ENCODE peak calls at places on chromosomes 1 and 21, in six cellular contexts. B, J, O, S, Q and M are unnamed samples. For H3K27me3, the result is how much of the 10 kb centered on the place peaks cover.

GRCh38 chr1:183987593-183988318 is 49.8 kb downstream of the COLGALT2 start:
- DNase-seq in J (no peak), B (no peak), Q (peak), S (no peak), O (peak), M (no peak)

GRCh38 chr1:97930472-97930871 is 9.6 kb upstream of the DPYD start:
- DNase-seq in Q (no peak), J (no peak), S (no peak), O (peak), B (no peak), M (no peak)

GRCh38 chr1:31012210-31012924 is 53.1 kb downstream of the PUM1 start:
- DNase-seq in Q (no peak), J (no peak), B (no peak), O (no peak), S (no peak), M (no peak)

GRCh38 chr1:92995420-92996130 is 34.3 kb upstream of the DIPK1A start:
- DNase-seq in Q (no peak), J (no peak), S (no peak), O (no peak), B (no peak), M (no peak)

GRCh38 chr21:40947713-40948112 is 100.8 kb upstream of the DSCAM start:
- DNase-seq in Q (no peak), S (no peak), O (no peak), B (no peak), J (no peak), M (no peak)

GRCh38 chr1:247362074-247362597 is 30.5 kb upstream of the ZNF496 start:
- DNase-seq in Q (no peak), B (no peak), J (no peak), S (no peak), O (no peak), M (no peak)

GRCh38 chr1:2009297-2010053 is 5.9 kb upstream of the CFAP74 start:
- DNase-seq in Q (no peak), B (no peak), J (no peak), O (no peak), S (no peak), M (no peak)

GRCh38 chr1:197180252-197180878 is 33.9 kb upstream of the ASPM start:
- DNase-seq in O (peak), B (no peak), J (no peak), S (no peak), Q (peak), M (no peak)

GRCh38 chr1:111739222-111739983 is at the start of gene INKA2:
- DNase-seq in O (peak), S (peak), B (peak), Q (peak), J (peak), M (no peak)

GRCh38 chr21:15250384-15250783 is 185.6 kb upstream of the NRIP1 start:
- DNase-seq in S (no peak), B (no peak), J (no peak), Q (no peak), O (peak), M (no peak)

GRCh38 chr1:19109545-19109944 is 100.5 kb downstream of the UBR4 start:
- DNase-seq in S (no peak), O (no peak), B (no peak), J (no peak), Q (no peak), M (no peak)

DNA sequence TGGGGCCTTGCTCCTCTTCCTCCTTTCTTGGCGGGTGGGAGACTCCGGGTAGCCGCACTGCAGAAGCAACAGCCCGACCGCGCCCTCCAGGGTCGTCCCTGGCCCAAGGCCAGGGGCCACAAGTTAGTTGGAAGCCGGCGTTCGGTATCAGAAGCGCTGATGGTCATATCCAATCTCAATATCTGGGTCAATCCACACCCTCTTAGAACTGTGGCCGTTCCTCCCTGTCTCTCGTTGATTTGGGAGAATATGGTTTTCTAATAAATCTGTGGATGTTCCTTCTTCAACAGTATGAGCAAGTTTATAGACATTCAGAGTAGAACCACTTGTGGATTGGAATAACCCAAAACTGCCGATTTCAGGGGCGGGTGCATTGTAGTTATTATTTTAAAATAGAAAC is 2.5 kb downstream of the OLIG2 start:
- DNase-seq in S (no peak), Q (no peak), O (no peak), J (no peak), B (no peak), M (no peak)
- H3K27me3 ChIP-seq in S (under half), Q (half or more), O (half or more), J (half or more), B (under half), M (under half)

GRCh38 chr1:43005460-43006351 is 47.0 kb upstream of the SLC2A1 start:
- DNase-seq in S (no peak), O (no peak), J (no peak), Q (peak), B (no peak), M (no peak)

GRCh38 chr1:43008425-43009108 is 49.9 kb upstream of the SLC2A1 start:
- DNase-seq in O (no peak), S (no peak), J (no peak), Q (peak), B (no peak), M (no peak)

GRCh38 chr1:43007377-43008105 is 48.9 kb upstream of the SLC2A1 start:
- DNase-seq in O (no peak), S (no peak), Q (peak), B (no peak), J (no peak), M (no peak)

GRCh38 chr1:43009274-43009673 is 50.6 kb upstream of the SLC2A1 start:
- DNase-seq in B (no peak), O (no peak), J (no peak), Q (no peak), S (no peak), M (no peak)

GRCh38 chr1:43008106-43008424 is 49.4 kb upstream of the SLC2A1 start:
- DNase-seq in S (no peak), O (no peak), B (no peak), J (no peak), Q (no peak), M (no peak)
- TF ChIP-seq CTCF in S (no peak), O (no peak), B (no peak), J (no peak), Q (no peak), M (no peak)

GRCh38 chr1:54398963-54399528 is 7.1 kb downstream of the SSBP3 start:
- DNase-seq in J (no peak), O (no peak), Q (no peak), B (no peak), S (no peak), M (no peak)
- H3K27me3 ChIP-seq in J (under half), O (under half), Q (under half), B (under half), S (under half), M (under half)

GRCh38 chr21:35024475-35024874 is 24.6 kb downstream of the RUNX1 start:
- DNase-seq in B (no peak), S (no peak), O (no peak), Q (no peak), J (no peak), M (no peak)

GRCh38 chr21:35024071-35024420 is 25.1 kb downstream of the RUNX1 start:
- DNase-seq in B (no peak), J (no peak), Q (no peak), S (no peak), O (no peak), M (no peak)

GRCh38 chr21:35026153-35026499 is 23.0 kb downstream of the RUNX1 start:
- DNase-seq in S (no peak), J (no peak), O (peak), Q (no peak), B (no peak), M (no peak)

GRCh38 chr21:35026617-35027557 is 22.2 kb downstream of the RUNX1 start:
- DNase-seq in B (peak), J (peak), Q (peak), S (no peak), O (peak), M (no peak)

GRCh38 chr21:35025206-35026152 is 23.6 kb downstream of the RUNX1 start:
- DNase-seq in O (no peak), Q (no peak), J (no peak), B (no peak), S (no peak), M (no peak)
- TF ChIP-seq CTCF in O (no peak), Q (no peak), J (no peak), B (no peak), S (no peak), M (no peak)

GRCh38 chr1:940121-941026 is 16.7 kb downstream of the SAMD11 start:
- DNase-seq in S (peak), Q (peak), J (peak), O (peak), B (peak), M (no peak)

GRCh38 chr1:938088-938683 is 14.5 kb downstream of the SAMD11 start:
- DNase-seq in Q (peak), B (peak), J (no peak), S (no peak), O (peak), M (no peak)

GRCh38 chr1:941027-941587 is 17.4 kb downstream of the SAMD11 start:
- DNase-seq in J (no peak), Q (no peak), O (no peak), S (no peak), B (no peak), M (no peak)

GRCh38 chr1:938711-939504 is 15.2 kb downstream of the SAMD11 start:
- DNase-seq in B (no peak), O (no peak), S (no peak), Q (no peak), J (no peak), M (no peak)

DNA sequence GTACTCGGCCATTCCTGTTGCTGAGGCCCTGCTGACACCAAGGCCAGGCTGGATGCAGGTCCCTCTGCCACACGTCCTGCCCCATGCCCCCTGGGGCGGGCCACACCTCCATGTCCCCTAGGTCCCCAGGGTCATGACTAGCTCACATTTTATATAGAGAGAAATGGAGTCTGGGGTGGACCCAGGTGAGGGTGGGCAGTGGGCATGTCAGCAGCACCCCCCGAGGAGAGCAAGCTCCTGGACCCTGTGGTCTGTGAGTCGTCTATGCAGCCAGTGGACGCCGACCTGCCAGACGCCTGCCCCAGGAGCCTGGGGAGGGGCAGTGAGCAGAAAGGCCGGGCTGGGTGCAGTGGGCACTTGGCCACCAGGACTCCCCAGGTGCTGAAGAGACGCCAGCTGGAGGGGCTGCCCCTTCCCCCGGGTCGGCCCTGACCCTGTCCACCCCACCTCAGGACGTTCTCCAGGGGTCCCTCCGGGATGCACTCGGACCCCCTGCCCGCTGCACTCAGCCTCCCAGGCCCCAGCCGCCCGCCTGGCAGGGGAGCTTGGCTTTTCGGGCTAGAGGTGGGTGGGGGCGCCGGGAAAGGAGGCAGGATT is 15.9 kb downstream of the SAMD11 start:
- DNase-seq in B (no peak), Q (no peak), S (no peak), J (no peak), O (no peak), M (no peak)
- H3K27me3 ChIP-seq in B (under half), Q (under half), S (under half), J (under half), O (under half), M (under half)

DNA sequence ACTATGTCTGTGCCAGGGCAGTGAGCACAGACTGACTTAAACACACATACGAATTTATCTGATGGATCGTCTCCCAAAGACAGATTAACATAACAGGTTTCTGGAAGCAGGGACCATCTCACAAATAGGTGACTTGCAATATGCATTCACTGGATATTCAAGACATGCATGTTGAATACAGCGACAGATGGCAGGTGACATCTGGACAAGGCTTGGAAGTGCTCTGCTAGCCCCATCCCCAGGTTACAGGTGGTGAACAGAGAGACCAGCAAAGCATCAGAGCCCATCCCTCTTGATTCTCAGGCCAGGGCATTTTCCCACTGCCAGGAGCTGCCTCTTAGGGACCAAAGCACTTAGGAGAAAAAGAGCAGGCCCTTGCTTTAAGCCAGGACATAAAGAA is 34.1 kb downstream of the TRABD2B start:
- DNase-seq in J (no peak), S (no peak), B (no peak), Q (no peak), O (no peak), M (no peak)
- TF ChIP-seq CTCF in J (no peak), S (no peak), B (no peak), Q (no peak), O (no peak), M (no peak)